ENCODE peak calls at places on chromosomes 2 and 18, in six cellular contexts. L is K562, D is HCT116, Q is uterus, N is right lobe of liver, J is IMR-90. G is an unnamed sample.
A peak's percentile ranks its signal among the peaks of the same experiment; 100 is the strongest.

GRCh38 chr2:42851740-42852250 is 59.4 kb upstream of the HAAO start:
- DNase-seq in L (no peak), D (no peak), Q (peak; percentile 11), N (peak; percentile 14), J (no peak), G (no peak)

GRCh38 chr2:34652636-34653035 is 1053.5 kb upstream of the FAM98A start:
- DNase-seq in L (no peak), D (no peak), Q (no peak), N (no peak), J (no peak), G (no peak)

GRCh38 chr2:136693966-136694365 is 71.4 kb upstream of the THSD7B start:
- DNase-seq in L (no peak), D (no peak), Q (no peak), N (no peak), J (no peak), G (no peak)

GRCh38 chr2:64654993-64655666 is 1.4 kb upstream of the SERTAD2 start:
- DNase-seq in L (no peak), D (no peak), Q (no peak), N (no peak), J (no peak), G (no peak)

GRCh38 chr2:204468689-204469429 is 76.4 kb upstream of the PARD3B start:
- DNase-seq in L (no peak), D (no peak), Q (no peak), N (no peak), J (peak; percentile 86), G (no peak)

GRCh38 chr2:134224005-134224404 is 29.9 kb upstream of the MGAT5 start:
- DNase-seq in L (no peak), D (no peak), Q (no peak), N (no peak), J (peak; percentile 86), G (no peak)

GRCh38 chr2:219737270-219737691 is 109.9 kb downstream of the SLC4A3 start:
- DNase-seq in L (no peak), D (no peak), Q (no peak), N (no peak), J (peak; percentile 43), G (no peak)

GRCh38 chr2:25814681-25815080 is 63.6 kb downstream of the ASXL2 start:
- DNase-seq in L (no peak), D (no peak), Q (no peak), N (no peak), J (peak; percentile 42), G (no peak)

GRCh38 chr18:2083691-2084090 is 487.6 kb downstream of the METTL4 start:
- DNase-seq in L (no peak), D (no peak), Q (no peak), N (no peak), J (no peak), G (no peak)

GRCh38 chr2:169928463-169928864 is 101.2 kb downstream of the UBR3 start:
- DNase-seq in L (peak; percentile 28), D (peak; percentile 28), Q (no peak), N (no peak), J (peak; percentile 63), G (no peak)

GRCh38 chr2:15823459-15824396 is 116.6 kb upstream of the MYCN start:
- DNase-seq in L (no peak), D (no peak), Q (no peak), N (no peak), J (no peak), G (no peak)

GRCh38 chr2:122955761-122956160 is 1069.3 kb upstream of the CNTNAP5 start:
- DNase-seq in L (no peak), D (no peak), Q (no peak), N (no peak), J (no peak), G (no peak)

GRCh38 chr2:187982668-187983067 is 309.0 kb upstream of the GULP1 start:
- DNase-seq in L (no peak), D (no peak), Q (no peak), N (no peak), J (peak; percentile 92), G (no peak)

GRCh38 chr2:27572439-27572838 is 10.4 kb upstream of the ZNF512 start:
- DNase-seq in L (no peak), D (no peak), Q (no peak), N (no peak), J (no peak), G (no peak)

GRCh38 chr2:109324859-109325258 is 195.9 kb downstream of the SH3RF3 start:
- DNase-seq in L (no peak), D (no peak), Q (peak; percentile 80), N (no peak), J (peak; percentile 95), G (no peak)

GRCh38 chr18:62634991-62635630 is 80.2 kb upstream of the PHLPP1 start:
- DNase-seq in L (no peak), D (no peak), Q (no peak), N (no peak), J (no peak), G (no peak)

GRCh38 chr2:85846411-85846810 is 42.4 kb downstream of the ST3GAL5 start:
- DNase-seq in L (no peak), D (no peak), Q (no peak), N (no peak), J (peak; percentile 91), G (no peak)

GRCh38 chr18:37575646-37576045 is 10.0 kb upstream of the CELF4 start:
- DNase-seq in L (no peak), D (no peak), Q (no peak), N (no peak), J (no peak), G (no peak)

GRCh38 chr2:130823886-130824491 is 12.7 kb upstream of the ARHGEF4 start:
- DNase-seq in L (no peak), D (no peak), Q (no peak), N (no peak), J (no peak), G (no peak)

GRCh38 chr2:102724016-102724490 is 37.8 kb upstream of the TMEM182 start:
- DNase-seq in L (no peak), D (no peak), Q (no peak), N (no peak), J (no peak), G (no peak)

GRCh38 chr2:102718387-102719316 is 43.2 kb upstream of the TMEM182 start:
- DNase-seq in L (no peak), D (no peak), Q (no peak), N (no peak), J (no peak), G (no peak)

GRCh38 chr2:102726128-102727087 is 35.4 kb upstream of the TMEM182 start:
- DNase-seq in L (no peak), D (no peak), Q (no peak), N (no peak), J (no peak), G (peak; percentile 43)

GRCh38 chr2:102724553-102724952 is 37.3 kb upstream of the TMEM182 start:
- DNase-seq in L (no peak), D (no peak), Q (no peak), N (no peak), J (no peak), G (no peak)
- H3K36me3 ChIP-seq in L (peaks cover 57% of the 10 kb centered on the region), D (peaks cover 35% of the 10 kb centered on the region), Q (no peaks in the 10 kb centered on the region), N (peaks cover 1% of the 10 kb centered on the region), J (peaks cover 12% of the 10 kb centered on the region), G (peaks cover 22% of the 10 kb centered on the region)

GRCh38 chr2:37655442-37655841 is 16.0 kb downstream of the CDC42EP3 start:
- DNase-seq in L (no peak), D (no peak), Q (no peak), N (no peak), J (no peak), G (no peak)

GRCh38 chr2:37654932-37655331 is 16.5 kb downstream of the CDC42EP3 start:
- DNase-seq in L (no peak), D (no peak), Q (no peak), N (no peak), J (no peak), G (no peak)

GRCh38 chr2:37653093-37653492 is 18.3 kb downstream of the CDC42EP3 start:
- DNase-seq in L (no peak), D (no peak), Q (no peak), N (no peak), J (no peak), G (no peak)

GRCh38 chr2:37654419-37654818 is 17.0 kb downstream of the CDC42EP3 start:
- DNase-seq in L (no peak), D (no peak), Q (no peak), N (no peak), J (no peak), G (no peak)

DNA sequence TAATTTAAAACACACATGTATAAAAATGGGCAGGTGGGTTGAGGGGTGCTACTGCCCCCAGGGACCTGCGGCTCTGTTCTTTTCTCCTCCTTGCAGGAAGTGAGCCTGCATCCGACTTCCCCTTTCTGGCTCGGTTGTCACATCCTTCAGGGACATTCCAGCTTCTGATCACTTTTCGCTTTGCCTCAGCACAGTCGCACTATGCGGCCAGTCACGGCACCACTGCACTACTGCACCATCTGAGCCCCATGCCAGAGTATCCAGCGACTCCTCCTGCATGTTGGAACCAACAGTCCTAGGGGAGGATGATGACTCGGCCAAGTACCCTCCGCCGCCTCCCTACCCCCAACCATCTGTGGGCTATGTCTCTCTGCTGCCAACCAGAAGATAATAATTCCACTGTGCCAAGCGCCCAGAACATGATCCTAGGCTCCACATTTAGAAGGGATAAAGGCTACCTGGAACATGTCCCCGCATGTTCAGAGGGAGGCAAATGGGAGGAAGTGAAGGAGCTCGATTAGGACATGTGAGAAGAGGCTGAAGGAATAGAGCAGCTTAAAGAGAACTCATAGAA is 17.6 kb downstream of the CDC42EP3 start:
- DNase-seq in L (no peak), D (no peak), Q (no peak), N (peak; percentile 66), J (no peak), G (no peak)
- TF ChIP-seq POLR2A in L (no peak), D (no peak), Q (no peak), N (peak; percentile 24), J (no peak), G (no peak)

DNA sequence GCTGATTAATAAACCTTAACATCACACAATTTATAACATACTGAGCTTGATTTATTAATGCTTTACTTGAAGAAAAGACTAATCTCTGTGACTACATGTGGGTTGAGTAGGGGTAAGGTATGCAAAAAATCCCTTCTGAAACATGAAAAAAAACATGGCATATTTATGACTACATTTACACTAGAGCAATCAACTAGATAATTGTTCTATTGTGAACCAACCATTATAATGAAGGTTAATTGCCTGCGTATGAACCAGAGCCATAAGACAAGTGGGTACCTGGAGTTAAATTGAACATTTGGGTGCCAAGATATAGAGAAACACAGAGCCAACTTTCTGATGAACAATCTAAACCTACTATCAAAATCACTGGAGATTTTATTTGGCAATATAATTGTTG is 67.7 kb upstream of the GRB14 start:
- DNase-seq in L (no peak), D (no peak), Q (no peak), N (no peak), J (no peak), G (no peak)
- TF ChIP-seq CTCF in L (no peak), D (no peak), Q (no peak), N (no peak), J (no peak), G (no peak)

GRCh38 chr18:50793641-50794565 is 25.9 kb downstream of the MRO start:
- DNase-seq in L (no peak), D (no peak), Q (no peak), N (no peak), J (no peak), G (no peak)

GRCh38 chr18:50792885-50793284 is 26.9 kb downstream of the MRO start:
- DNase-seq in L (no peak), D (no peak), Q (no peak), N (no peak), J (no peak), G (no peak)

GRCh38 chr18:50796495-50796894 is 23.3 kb downstream of the MRO start:
- DNase-seq in L (no peak), D (no peak), Q (no peak), N (no peak), J (no peak), G (no peak)

GRCh38 chr18:50802133-50802532 is 17.7 kb downstream of the MRO start:
- DNase-seq in L (peak; percentile 12), D (no peak), Q (no peak), N (no peak), J (no peak), G (no peak)

GRCh38 chr18:50797147-50797546 is 22.7 kb downstream of the MRO start:
- DNase-seq in L (no peak), D (no peak), Q (no peak), N (no peak), J (no peak), G (peak; percentile 55)
- H3K36me3 ChIP-seq in L (no peaks in the 10 kb centered on the region), D (no peaks in the 10 kb centered on the region), Q (no peaks in the 10 kb centered on the region), N (no peaks in the 10 kb centered on the region), J (no peaks in the 10 kb centered on the region), G (no peaks in the 10 kb centered on the region)